ENCODE peak calls at places on chromosome 19, in four cellular contexts. L is aorta, A is HCT116, Z is keratinocyte. T is an unnamed sample.

GRCh38 chr19:37966211-37967072 is 59.4 kb downstream of the SIPA1L3 start:
- DNase-seq in L (no peak), A (no peak), Z (peak; percentile 82), T (no peak)

GRCh38 chr19:18982669-18983068 is 41.7 kb upstream of the HOMER3 start:
- DNase-seq in L (no peak), A (no peak), Z (no peak), T (no peak)

GRCh38 chr19:511101-511841 is 4.0 kb downstream of the TPGS1 start:
- DNase-seq in L (peak; percentile 60), A (peak; percentile 83), Z (peak; percentile 88), T (no peak)

GRCh38 chr19:47351545-47351944 is 2.4 kb downstream of the DHX34 start:
- DNase-seq in L (no peak), A (peak; percentile 41), Z (no peak), T (no peak)

GRCh38 chr19:12064266-12065099 is at the start of gene ZNF844:
- DNase-seq in L (peak; percentile 98), A (no peak), Z (no peak), T (peak; percentile 37)

GRCh38 chr19:28425431-28425931 is 787.5 kb downstream of the UQCRFS1 start:
- DNase-seq in L (no peak), A (no peak), Z (no peak), T (no peak)

GRCh38 chr19:41264581-41265375 is 606 bp downstream of the HNRNPUL1 start:
- DNase-seq in L (peak; percentile 65), A (no peak), Z (no peak), T (no peak)

GRCh38 chr19:31352782-31353651 is 3.8 kb upstream of the TSHZ3 start:
- DNase-seq in L (no peak), A (no peak), Z (no peak), T (no peak)

GRCh38 chr19:1102407-1103106 is 1.2 kb upstream of the GPX4 start:
- DNase-seq in L (peak; percentile 75), A (peak; percentile 95), Z (peak; percentile 96), T (peak; percentile 96)

GRCh38 chr19:7888145-7888825 is at the start of gene LRRC8E:
- DNase-seq in L (no peak), A (no peak), Z (no peak), T (no peak)

GRCh38 chr19:57537953-57538547 is 10.9 kb downstream of the ZNF549 start:
- DNase-seq in L (no peak), A (no peak), Z (no peak), T (no peak)

GRCh38 chr19:13012690-13013608 is 17.7 kb downstream of the NFIX start:
- DNase-seq in L (peak; percentile 74), A (no peak), Z (no peak), T (no peak)

GRCh38 chr19:13024126-13024957 is 29.1 kb downstream of the NFIX start:
- DNase-seq in L (no peak), A (no peak), Z (no peak), T (no peak)

GRCh38 chr19:39125199-39125553 is 410 bp upstream of the PAK4 start:
- DNase-seq in L (no peak), A (no peak), Z (no peak), T (no peak)

GRCh38 chr19:56477429-56478338 is 539 bp upstream of the ZNF667 start:
- DNase-seq in L (peak; percentile 94), A (no peak), Z (peak; percentile 41), T (peak; percentile 80)

GRCh38 chr19:7554565-7554964 is 19.0 kb downstream of the PNPLA6 start:
- DNase-seq in L (no peak), A (no peak), Z (no peak), T (no peak)

GRCh38 chr19:49761625-49762311 is 1.3 kb downstream of the TSKS start:
- DNase-seq in L (no peak), A (no peak), Z (no peak), T (no peak)

GRCh38 chr19:2381151-2381822 is 21.2 kb downstream of the TMPRSS9 start:
- DNase-seq in L (no peak), A (no peak), Z (no peak), T (no peak)

GRCh38 chr19:41671481-41671880 is 16.6 kb downstream of the CEACAM7 start:
- DNase-seq in L (no peak), A (no peak), Z (no peak), T (no peak)

GRCh38 chr19:12995596-12996541 is 594 bp downstream of the NFIX start:
- DNase-seq in L (peak; percentile 64), A (no peak), Z (no peak), T (no peak)

GRCh38 chr19:12937243-12938053 is 961 bp upstream of the CALR start:
- DNase-seq in L (peak; percentile 86), A (no peak), Z (no peak), T (no peak)

GRCh38 chr19:57934820-57935665 is at the start of gene ZNF418:
- DNase-seq in L (peak; percentile 51), A (no peak), Z (no peak), T (peak; percentile 53)

GRCh38 chr19:31351212-31352193 is 2.3 kb upstream of the TSHZ3 start:
- DNase-seq in L (no peak), A (no peak), Z (no peak), T (no peak)

GRCh38 chr19:40585677-40586422 is 9.2 kb downstream of the SHKBP1 start:
- DNase-seq in L (no peak), A (no peak), Z (no peak), T (no peak)

GRCh38 chr19:48351341-48351752 is 12.4 kb downstream of the TMEM143 start:
- DNase-seq in L (peak; percentile 76), A (no peak), Z (no peak), T (no peak)

GRCh38 chr19:49987159-49987698 is 26.3 kb upstream of the SIGLEC11 start:
- DNase-seq in L (peak; percentile 95), A (peak; percentile 88), Z (peak; percentile 54), T (peak; percentile 72)

GRCh38 chr19:23531231-23531790 is 136.0 kb upstream of the ZNF91 start:
- DNase-seq in L (no peak), A (no peak), Z (no peak), T (no peak)

GRCh38 chr19:16830679-16831078 is 1.5 kb downstream of the SIN3B start:
- DNase-seq in L (peak; percentile 9), A (no peak), Z (no peak), T (no peak)

GRCh38 chr19:39297931-39298634 is 1.9 kb downstream of the IFNL1 start:
- DNase-seq in L (peak; percentile 61), A (no peak), Z (no peak), T (no peak)

GRCh38 chr19:42352216-42352892 is 26.9 kb downstream of the MEGF8 start:
- DNase-seq in L (no peak), A (no peak), Z (no peak), T (no peak)

GRCh38 chr19:18698321-18699167 is 15.1 kb downstream of the CRTC1 start:
- DNase-seq in L (no peak), A (no peak), Z (no peak), T (no peak)

GRCh38 chr19:48925240-48925843 is 8.2 kb upstream of the DHDH start:
- DNase-seq in L (no peak), A (peak; percentile 60), Z (peak; percentile 88), T (peak; percentile 96)

GRCh38 chr19:1173160-1173844 is 766 bp downstream of the SBNO2 start:
- DNase-seq in L (no peak), A (no peak), Z (no peak), T (no peak)

GRCh38 chr19:35153701-35154534 is 617 bp upstream of the FXYD5 start:
- DNase-seq in L (peak; percentile 68), A (no peak), Z (no peak), T (no peak)

GRCh38 chr19:310141-310651 is 19.0 kb upstream of the PLPP2 start:
- DNase-seq in L (peak; percentile 44), A (no peak), Z (no peak), T (no peak)

GRCh38 chr19:37969695-37970094 is 62.7 kb downstream of the SIPA1L3 start:
- DNase-seq in L (no peak), A (no peak), Z (no peak), T (peak; percentile 27)

GRCh38 chr19:46134527-46134926 is 10.0 kb upstream of the IGFL3 start:
- DNase-seq in L (no peak), A (no peak), Z (no peak), T (no peak)

GRCh38 chr19:46131485-46132143 is 7.1 kb upstream of the IGFL3 start:
- DNase-seq in L (no peak), A (no peak), Z (no peak), T (no peak)

GRCh38 chr19:46133777-46134231 is 9.3 kb upstream of the IGFL3 start:
- DNase-seq in L (no peak), A (no peak), Z (no peak), T (no peak)

GRCh38 chr19:46132508-46133100 is 8.1 kb upstream of the IGFL3 start:
- DNase-seq in L (no peak), A (no peak), Z (no peak), T (no peak)

DNA sequence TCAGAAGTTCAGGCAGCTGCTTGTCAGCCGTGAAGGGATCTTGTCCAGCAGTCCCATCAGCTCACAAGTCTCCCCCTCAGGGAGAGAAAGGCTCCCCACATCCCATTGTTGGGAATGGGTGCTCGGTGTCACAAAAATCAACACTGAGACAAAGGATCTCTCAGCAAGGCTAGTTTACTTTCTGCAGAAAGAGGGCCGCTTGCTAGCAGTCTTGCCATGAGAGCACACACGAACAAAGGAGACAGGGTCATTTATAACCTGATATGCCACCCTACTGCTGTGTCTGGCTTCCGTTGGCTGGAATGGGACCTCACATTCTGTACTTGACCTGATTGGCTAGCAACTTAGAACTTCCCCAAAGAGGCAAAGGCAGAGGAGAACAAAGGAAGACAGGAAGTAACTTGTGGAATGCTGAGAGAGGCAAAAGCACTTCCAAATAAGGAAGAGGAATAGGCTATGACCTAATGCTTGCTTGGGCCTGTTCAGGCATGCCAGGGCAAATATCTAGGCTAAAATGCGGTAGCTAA is 8.7 kb upstream of the IGFL3 start:
- DNase-seq in L (peak; percentile 50), A (peak; percentile 73), Z (peak; percentile 89), T (peak; percentile 83)
- H3K27ac ChIP-seq in L (no peak overlapping the region), A (peak overlapping the region; percentile 73), Z (peak overlapping the region; percentile 75), T (peak overlapping the region; percentile 80)

DNA sequence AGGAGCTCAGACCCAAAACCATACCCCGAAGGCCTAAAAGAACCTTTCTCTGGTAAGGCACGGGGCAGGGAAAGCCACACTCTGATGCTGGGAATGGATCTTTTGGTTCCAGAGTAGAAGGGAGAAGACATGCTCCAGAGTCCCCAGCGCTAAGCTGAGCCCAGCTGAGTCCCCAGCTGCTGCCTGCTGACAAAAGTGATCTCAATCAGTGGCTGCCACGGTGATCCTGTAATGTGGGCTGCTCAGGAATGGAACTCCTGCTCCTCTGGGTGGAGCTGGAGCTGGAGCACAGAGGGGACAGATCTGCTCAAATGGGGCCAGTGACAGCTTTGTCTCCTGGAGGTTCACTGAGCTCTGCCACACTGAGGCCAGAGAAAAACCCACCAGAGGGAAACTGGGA is 70.5 kb downstream of the MLLT1 start:
- DNase-seq in L (no peak), A (no peak), Z (no peak), T (no peak)
- H3K27ac ChIP-seq in L (no peak overlapping the region), A (no peak overlapping the region), Z (no peak overlapping the region), T (no peak overlapping the region)

DNA sequence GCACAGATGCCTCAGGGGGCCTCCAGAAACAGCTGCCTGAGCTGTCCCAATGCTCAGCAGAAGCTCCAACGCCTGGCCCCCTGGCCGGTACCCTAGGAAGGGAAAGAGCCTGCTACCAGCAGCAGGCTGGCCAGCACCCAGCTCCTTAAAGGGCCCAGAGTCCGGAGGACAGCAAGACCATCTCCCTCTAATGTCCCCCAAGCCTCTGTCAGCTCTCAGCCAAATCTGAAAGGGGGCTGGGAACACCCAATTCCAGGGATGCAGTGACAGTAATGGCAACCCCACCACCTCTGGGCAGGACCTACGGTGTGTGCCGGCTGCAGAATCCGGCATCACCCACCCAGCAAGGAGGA is 4.2 kb downstream of the PPP6R1 start:
- DNase-seq in L (no peak), A (no peak), Z (no peak), T (no peak)
- H3K27ac ChIP-seq in L (no peak overlapping the region), A (no peak overlapping the region), Z (no peak overlapping the region), T (no peak overlapping the region)

GRCh38 chr19:52221831-52222375 is 32.1 kb downstream of the PPP2R1A start:
- DNase-seq in L (no peak), A (no peak), Z (no peak), T (no peak)
- H3K27ac ChIP-seq in L (no peak overlapping the region), A (no peak overlapping the region), Z (no peak overlapping the region), T (no peak overlapping the region)